ENCODE peak calls at places on chromosomes 5 and 9, in nine cellular contexts. R, Z, N, K, B, V, S, W and T are unnamed samples.

GRCh38 chr9:125330587-125330986 is 69.0 kb downstream of the GAPVD1 start:
- DNase-seq in B (no peak), S (no peak), K (no peak), N (no peak), R (no peak), Z (no peak), W (no peak), V (no peak), T (no peak)

GRCh38 chr5:32233696-32234447 is 59.8 kb upstream of the GOLPH3 start:
- DNase-seq in V (peak), B (no peak), Z (peak), K (no peak), S (no peak), W (no peak), N (no peak), R (peak), T (peak)

GRCh38 chr9:134912126-134912840 is 5.4 kb downstream of the FCN1 start:
- DNase-seq in V (no peak), N (no peak), W (no peak), Z (no peak), S (no peak), R (no peak), B (no peak), K (no peak), T (no peak)

GRCh38 chr5:124732891-124733670 is 13.4 kb downstream of the ZNF608 start:
- DNase-seq in V (no peak), B (no peak), N (no peak), S (no peak), K (no peak), R (no peak), W (no peak), Z (no peak), T (no peak)

GRCh38 chr9:33193818-33194217 is 26.7 kb upstream of the B4GALT1 start:
- DNase-seq in B (no peak), S (no peak), Z (no peak), K (no peak), R (no peak), V (no peak), W (no peak), N (peak), T (no peak)

GRCh38 chr5:63854076-63854475 is 108.2 kb downstream of the HTR1A start:
- DNase-seq in N (no peak), K (no peak), S (no peak), V (no peak), B (no peak), Z (no peak), R (no peak), W (no peak), T (no peak)

GRCh38 chr5:160787247-160787646 is 64.8 kb downstream of the ATP10B start:
- DNase-seq in N (peak), S (no peak), R (no peak), V (no peak), K (no peak), B (peak), W (peak), Z (peak), T (peak)

GRCh38 chr5:82111191-82111590 is 139.4 kb downstream of the ATG10 start:
- DNase-seq in S (no peak), K (no peak), W (no peak), R (peak), Z (no peak), B (no peak), V (peak), N (no peak), T (peak)

GRCh38 chr5:142779163-142779562 is 9.0 kb downstream of the ARHGAP26 start:
- DNase-seq in B (no peak), N (peak), S (no peak), V (no peak), R (no peak), Z (no peak), W (no peak), K (no peak), T (peak)